ENCODE peak calls at places on chromosomes 11 and 22, in eight cellular contexts. I, H, E, D, W, C, R and Y are unnamed samples.

GRCh38 chr11:9089636-9090035 is 1.8 kb downstream of the SCUBE2 start:
- DNase-seq in I (no peak), H (no peak), E (no peak), D (no peak), W (no peak), C (no peak), R (no peak), Y (no peak)

GRCh38 chr11:133082453-133082781 is 449.9 kb downstream of the OPCML start:
- DNase-seq in I (no peak), H (no peak), E (no peak), D (no peak), W (peak; percentile 26), C (peak; percentile 2), R (peak; percentile 68), Y (no peak)

GRCh38 chr11:116434986-116435385 is 337.8 kb downstream of the BUD13 start:
- DNase-seq in I (no peak), H (no peak), E (no peak), D (no peak), W (no peak), C (no peak), R (no peak), Y (no peak)

GRCh38 chr11:87304350-87304749 is 266.6 kb downstream of the TMEM135 start:
- DNase-seq in I (no peak), H (no peak), E (no peak), D (no peak), W (no peak), C (peak; percentile 25), R (no peak), Y (no peak)

GRCh38 chr11:95119361-95120060 is 29.9 kb downstream of the ENDOD1 start:
- DNase-seq in I (no peak), H (no peak), E (no peak), D (no peak), W (no peak), C (no peak), R (no peak), Y (no peak)

GRCh38 chr11:117144477-117145392 is 648 bp downstream of the PAFAH1B2 start:
- DNase-seq in I (no peak), H (peak; percentile 74), E (peak; percentile 82), D (peak; percentile 78), W (peak; percentile 92), C (peak; percentile 78), R (peak; percentile 78), Y (peak; percentile 33)

GRCh38 chr22:37019309-37020191 is at the start of the genes MPST and TST:
- DNase-seq in I (no peak), H (peak; percentile 87), E (peak; percentile 55), D (peak; percentile 88), W (peak; percentile 83), C (peak; percentile 77), R (peak; percentile 93), Y (peak; percentile 64)

GRCh38 chr22:42174062-42174461 is 43.5 kb upstream of the CYP2D6 start:
- DNase-seq in I (no peak), H (no peak), E (no peak), D (peak; percentile 32), W (no peak), C (no peak), R (no peak), Y (no peak)

GRCh38 chr11:54558919-54559318 is 44.9 kb downstream of the OR4C46 start:
- DNase-seq in I (no peak), H (no peak), E (no peak), D (no peak), W (no peak), C (no peak), R (no peak), Y (no peak)

GRCh38 chr11:38718659-38719058 is 2120.6 kb upstream of the RAG2 start:
- DNase-seq in I (no peak), H (no peak), E (no peak), D (no peak), W (no peak), C (no peak), R (peak; percentile 13), Y (no peak)

GRCh38 chr11:1867381-1867780 is 14.5 kb downstream of the LSP1 start:
- DNase-seq in I (no peak), H (no peak), E (no peak), D (no peak), W (peak; percentile 46), C (no peak), R (no peak), Y (no peak)

GRCh38 chr22:49044091-49044490 is 783.6 kb downstream of the BRD1 start:
- DNase-seq in I (no peak), H (peak; percentile 14), E (no peak), D (no peak), W (no peak), C (no peak), R (no peak), Y (no peak)

GRCh38 chr11:86954288-86955110 is 696 bp downstream of the FZD4 start:
- DNase-seq in I (no peak), H (no peak), E (peak; percentile 53), D (peak; percentile 81), W (peak; percentile 37), C (no peak), R (peak; percentile 68), Y (no peak)

GRCh38 chr11:130947481-130947880 is 31.2 kb upstream of the SNX19 start:
- DNase-seq in I (no peak), H (no peak), E (no peak), D (no peak), W (no peak), C (no peak), R (no peak), Y (no peak)

GRCh38 chr22:20440637-20441591 is 3.3 kb upstream of the SCARF2 start:
- DNase-seq in I (no peak), H (no peak), E (no peak), D (peak; percentile 43), W (no peak), C (no peak), R (no peak), Y (no peak)

GRCh38 chr11:22193348-22194051 is 615 bp downstream of the ANO5 start:
- DNase-seq in I (no peak), H (no peak), E (no peak), D (peak; percentile 85), W (peak; percentile 23), C (no peak), R (peak; percentile 69), Y (no peak)

GRCh38 chr22:19432092-19432844 is at the start of gene MRPL40:
- DNase-seq in I (peak; percentile 85), H (peak; percentile 95), E (peak; percentile 93), D (peak; percentile 93), W (peak; percentile 95), C (peak; percentile 97), R (peak; percentile 89), Y (peak; percentile 83)
- TF ChIP-seq CTCF in I (no peak), H (peak; percentile 39), E (no peak), D (no peak), W (no peak), C (no peak), R (peak; percentile 0), Y (no peak)

GRCh38 chr11:67451658-67451976 is 912 bp downstream of the GPR152 start:
- DNase-seq in I (no peak), H (no peak), E (no peak), D (peak; percentile 36), W (no peak), C (no peak), R (no peak), Y (no peak)

GRCh38 chr11:67455054-67455453 is at the start of gene CABP4:
- DNase-seq in I (no peak), H (no peak), E (no peak), D (no peak), W (no peak), C (no peak), R (no peak), Y (no peak)

GRCh38 chr11:67453816-67454732 is 1.1 kb upstream of the CABP4 start:
- DNase-seq in I (no peak), H (no peak), E (no peak), D (no peak), W (no peak), C (no peak), R (no peak), Y (no peak)

GRCh38 chr11:67450796-67451657 is 1.5 kb downstream of the GPR152 start:
- DNase-seq in I (no peak), H (no peak), E (no peak), D (peak; percentile 36), W (no peak), C (no peak), R (peak; percentile 35), Y (no peak)

DNA sequence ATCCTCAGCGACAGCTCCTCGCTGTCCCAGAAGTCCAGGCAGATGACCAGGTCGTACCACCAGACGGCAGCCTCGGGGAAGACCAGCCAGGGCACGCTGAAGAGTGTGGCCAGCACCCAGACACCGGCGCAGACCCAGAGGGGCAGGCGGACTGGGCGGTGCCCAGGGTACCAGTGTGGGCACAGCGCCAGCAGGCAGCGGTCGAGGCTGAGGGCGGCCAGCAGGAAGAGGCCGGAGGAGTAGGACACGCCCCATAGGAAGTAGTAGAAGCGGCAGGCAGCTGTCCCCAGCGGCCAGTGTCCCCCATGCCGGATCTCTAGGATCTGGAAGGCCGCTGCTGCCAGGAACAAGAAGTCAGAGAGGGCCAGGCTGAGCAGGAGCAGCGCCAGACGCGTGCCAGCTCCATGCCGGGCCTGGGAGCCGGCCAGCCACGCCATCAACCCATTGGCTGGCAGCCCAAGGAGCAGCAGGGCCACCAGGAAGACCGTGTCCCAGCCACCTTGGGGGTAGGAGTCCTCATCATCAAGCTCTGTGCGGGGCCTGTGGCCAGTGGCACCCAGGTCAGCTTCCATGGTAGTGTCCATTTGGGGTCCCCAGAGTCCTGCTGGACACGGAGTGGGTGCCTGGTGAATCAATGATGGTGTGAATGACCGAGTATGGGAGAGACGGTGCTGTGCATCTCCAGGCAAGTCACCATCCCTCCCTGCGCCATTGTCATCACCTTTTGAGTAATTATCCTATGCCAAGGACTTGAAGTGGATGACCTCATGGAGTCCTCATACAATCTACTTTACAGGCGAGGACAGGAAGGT is at the start of gene GPR152:
- DNase-seq in I (no peak), H (no peak), E (no peak), D (peak; percentile 40), W (no peak), C (no peak), R (no peak), Y (no peak)
- TF ChIP-seq CTCF in I (no peak), H (peak; percentile 37), E (no peak), D (no peak), W (no peak), C (no peak), R (no peak), Y (no peak)

GRCh38 chr11:84714316-84714780 is 912.8 kb downstream of the DLG2 start:
- DNase-seq in I (peak; percentile 12), H (peak; percentile 36), E (peak; percentile 13), D (peak; percentile 93), W (peak; percentile 65), C (peak; percentile 5), R (peak; percentile 85), Y (no peak)
- TF ChIP-seq CTCF in I (peak; percentile 59), H (no peak), E (peak; percentile 20), D (peak; percentile 87), W (peak; percentile 33), C (peak; percentile 33), R (peak; percentile 79), Y (no peak)

DNA sequence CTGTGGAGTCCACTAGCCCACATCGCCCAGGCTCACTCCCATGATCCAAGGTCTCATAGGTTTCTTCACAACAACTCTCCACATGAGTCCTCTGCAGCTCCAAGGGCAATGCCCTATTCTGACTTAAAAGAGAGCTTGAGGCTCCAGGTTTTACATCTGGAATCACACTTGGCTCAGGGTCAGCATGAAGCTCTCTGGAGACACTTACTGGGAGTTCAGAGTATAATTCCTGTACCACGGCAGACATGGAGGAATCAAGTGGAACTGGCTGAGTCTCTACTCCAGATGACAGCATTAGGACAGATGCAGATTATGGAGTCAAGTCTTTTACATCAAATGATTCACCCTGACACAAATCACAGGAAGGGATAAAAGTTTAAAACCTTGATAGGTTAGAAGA is 11.4 kb downstream of the PRR14L start:
- DNase-seq in I (no peak), H (no peak), E (peak; percentile 22), D (no peak), W (peak; percentile 32), C (peak; percentile 22), R (no peak), Y (no peak)
- TF ChIP-seq CTCF in I (no peak), H (no peak), E (no peak), D (no peak), W (no peak), C (no peak), R (no peak), Y (no peak)